ENCODE peak calls at places on chromosomes 12 and 14, in ten cellular contexts. One of them, this sample, is unnamed.

GRCh38 chr12:110677206-110677911 is 11.6 kb downstream of the HVCN1 start:
- DNase-seq in foreskin fibroblast: no peak
- DNase-seq in PC-3: no peak
- DNase-seq in endothelial cell: no peak
- DNase-seq in pancreas: no peak
- DNase-seq in cardiac muscle cell: no peak
- DNase-seq in prostate gland: no peak
- DNase-seq in K562: no peak
- DNase-seq in fibroblast of pulmonary artery: no peak
- DNase-seq in lower leg skin: no peak
- DNase-seq in this sample: peak

GRCh38 chr12:112904571-112904970 is 2.2 kb upstream of the OAS1 start:
- DNase-seq in PC-3: peak
- DNase-seq in cardiac muscle cell: no peak
- DNase-seq in fibroblast of pulmonary artery: peak
- DNase-seq in foreskin fibroblast: peak
- DNase-seq in endothelial cell: no peak
- DNase-seq in pancreas: no peak
- DNase-seq in lower leg skin: no peak
- DNase-seq in K562: no peak
- DNase-seq in prostate gland: no peak
- DNase-seq in this sample: no peak

GRCh38 chr12:108047130-108047550 is 81.9 kb upstream of the WSCD2 start:
- DNase-seq in fibroblast of pulmonary artery: peak
- DNase-seq in prostate gland: no peak
- DNase-seq in PC-3: no peak
- DNase-seq in lower leg skin: no peak
- DNase-seq in foreskin fibroblast: no peak
- DNase-seq in endothelial cell: no peak
- DNase-seq in pancreas: no peak
- DNase-seq in K562: no peak
- DNase-seq in cardiac muscle cell: no peak
- DNase-seq in this sample: no peak

GRCh38 chr14:38208825-38209562 is 1.3 kb downstream of the SSTR1 start:
- DNase-seq in prostate gland: no peak
- DNase-seq in cardiac muscle cell: peak
- DNase-seq in K562: no peak
- DNase-seq in fibroblast of pulmonary artery: peak
- DNase-seq in lower leg skin: no peak
- DNase-seq in pancreas: peak
- DNase-seq in foreskin fibroblast: peak
- DNase-seq in PC-3: no peak
- DNase-seq in endothelial cell: peak
- DNase-seq in this sample: no peak

GRCh38 chr14:102279688-102280348 is 25.1 kb downstream of the MOK start:
- DNase-seq in pancreas: peak
- DNase-seq in cardiac muscle cell: no peak
- DNase-seq in fibroblast of pulmonary artery: peak
- DNase-seq in prostate gland: no peak
- DNase-seq in lower leg skin: no peak
- DNase-seq in PC-3: peak
- DNase-seq in foreskin fibroblast: peak
- DNase-seq in endothelial cell: no peak
- DNase-seq in K562: no peak
- DNase-seq in this sample: no peak

GRCh38 chr12:53212931-53213330 is 5.9 kb upstream of the ITGB7 start:
- DNase-seq in pancreas: no peak
- DNase-seq in cardiac muscle cell: no peak
- DNase-seq in lower leg skin: no peak
- DNase-seq in K562: no peak
- DNase-seq in fibroblast of pulmonary artery: no peak
- DNase-seq in prostate gland: no peak
- DNase-seq in PC-3: no peak
- DNase-seq in foreskin fibroblast: no peak
- DNase-seq in endothelial cell: no peak
- DNase-seq in this sample: no peak

GRCh38 chr14:104386281-104386841 is 193.2 kb upstream of the C14orf180 start:
- DNase-seq in cardiac muscle cell: no peak
- DNase-seq in pancreas: no peak
- DNase-seq in K562: no peak
- DNase-seq in foreskin fibroblast: no peak
- DNase-seq in PC-3: no peak
- DNase-seq in endothelial cell: no peak
- DNase-seq in prostate gland: no peak
- DNase-seq in lower leg skin: no peak
- DNase-seq in fibroblast of pulmonary artery: no peak
- DNase-seq in this sample: no peak

GRCh38 chr12:115872919-115873357 is 404.6 kb downstream of the MED13L start:
- DNase-seq in K562: no peak
- DNase-seq in foreskin fibroblast: no peak
- DNase-seq in lower leg skin: peak
- DNase-seq in prostate gland: peak
- DNase-seq in fibroblast of pulmonary artery: no peak
- DNase-seq in PC-3: peak
- DNase-seq in pancreas: peak
- DNase-seq in endothelial cell: no peak
- DNase-seq in cardiac muscle cell: no peak
- DNase-seq in this sample: no peak

GRCh38 chr14:59127437-59127732 is 61.1 kb upstream of the DAAM1 start:
- DNase-seq in lower leg skin: no peak
- DNase-seq in PC-3: no peak
- DNase-seq in cardiac muscle cell: no peak
- DNase-seq in prostate gland: no peak
- DNase-seq in fibroblast of pulmonary artery: no peak
- DNase-seq in endothelial cell: no peak
- DNase-seq in pancreas: no peak
- DNase-seq in foreskin fibroblast: no peak
- DNase-seq in K562: no peak
- DNase-seq in this sample: no peak
- TF ChIP-seq CTCF in lower leg skin: no peak
- TF ChIP-seq CTCF in PC-3: no peak
- TF ChIP-seq CTCF in cardiac muscle cell: no peak
- TF ChIP-seq CTCF in prostate gland: no peak
- TF ChIP-seq CTCF in fibroblast of pulmonary artery: no peak
- TF ChIP-seq CTCF in endothelial cell: peak
- TF ChIP-seq CTCF in pancreas: no peak
- TF ChIP-seq CTCF in foreskin fibroblast: no peak
- TF ChIP-seq CTCF in K562: no peak
- TF ChIP-seq CTCF in this sample: no peak

GRCh38 chr14:23555533-23555881 is 564 bp upstream of the THTPA start:
- DNase-seq in foreskin fibroblast: no peak
- DNase-seq in fibroblast of pulmonary artery: no peak
- DNase-seq in cardiac muscle cell: no peak
- DNase-seq in PC-3: no peak
- DNase-seq in pancreas: no peak
- DNase-seq in lower leg skin: no peak
- DNase-seq in endothelial cell: no peak
- DNase-seq in K562: peak
- DNase-seq in prostate gland: no peak
- DNase-seq in this sample: no peak

GRCh38 chr14:23557946-23558345 is 1.9 kb downstream of the THTPA start:
- DNase-seq in PC-3: no peak
- DNase-seq in fibroblast of pulmonary artery: no peak
- DNase-seq in lower leg skin: no peak
- DNase-seq in pancreas: no peak
- DNase-seq in cardiac muscle cell: no peak
- DNase-seq in foreskin fibroblast: no peak
- DNase-seq in endothelial cell: no peak
- DNase-seq in prostate gland: no peak
- DNase-seq in K562: no peak
- DNase-seq in this sample: no peak

GRCh38 chr14:23556700-23557440 is 799 bp downstream of the THTPA start:
- DNase-seq in pancreas: no peak
- DNase-seq in K562: no peak
- DNase-seq in prostate gland: no peak
- DNase-seq in foreskin fibroblast: no peak
- DNase-seq in fibroblast of pulmonary artery: no peak
- DNase-seq in cardiac muscle cell: no peak
- DNase-seq in lower leg skin: no peak
- DNase-seq in PC-3: peak
- DNase-seq in endothelial cell: no peak
- DNase-seq in this sample: no peak

GRCh38 chr14:23557521-23557920 is 1.4 kb downstream of the THTPA start:
- DNase-seq in PC-3: no peak
- DNase-seq in K562: no peak
- DNase-seq in pancreas: no peak
- DNase-seq in fibroblast of pulmonary artery: no peak
- DNase-seq in cardiac muscle cell: no peak
- DNase-seq in lower leg skin: no peak
- DNase-seq in endothelial cell: no peak
- DNase-seq in foreskin fibroblast: no peak
- DNase-seq in prostate gland: no peak
- DNase-seq in this sample: no peak

DNA sequence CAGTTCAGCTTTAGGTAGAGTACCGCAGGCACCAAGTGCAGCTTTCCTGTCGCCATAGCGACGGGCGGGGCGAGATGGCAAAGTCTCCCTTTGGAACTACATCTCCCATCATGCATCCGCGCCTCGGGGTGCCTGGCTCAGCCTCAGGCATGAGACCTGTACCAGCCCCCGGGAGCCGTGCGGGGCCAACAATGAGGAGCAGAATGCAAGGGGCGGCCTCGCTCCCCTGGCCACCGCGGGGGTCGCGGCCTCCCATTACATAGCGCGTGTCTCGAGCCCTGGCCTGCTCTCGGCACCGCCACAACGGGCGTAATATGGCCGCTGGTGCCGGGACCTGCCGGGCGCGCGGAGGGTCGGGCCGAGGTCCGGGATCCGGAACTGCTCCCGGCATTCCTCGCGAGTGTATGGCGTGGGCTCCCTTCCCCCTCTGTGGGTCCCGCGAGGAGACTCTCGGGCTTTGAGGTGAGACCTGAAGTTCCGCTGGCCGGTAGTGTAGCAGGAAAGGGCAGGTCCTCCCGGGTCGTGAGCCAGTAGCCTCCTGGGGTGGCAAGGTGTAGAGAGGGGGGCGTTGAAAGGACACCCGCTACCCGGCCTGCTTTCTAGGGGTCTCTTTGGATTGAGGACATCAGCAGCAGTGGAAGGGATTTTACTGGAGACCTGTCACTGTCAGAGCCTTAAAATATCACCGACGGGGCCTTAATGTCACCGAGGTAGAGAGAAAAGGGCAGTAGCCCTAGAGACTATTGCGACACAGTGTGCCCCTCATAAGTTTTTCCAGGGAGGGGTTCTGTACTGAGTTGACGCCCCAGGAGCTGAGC is at the start of gene THTPA:
- DNase-seq in foreskin fibroblast: peak
- DNase-seq in endothelial cell: peak
- DNase-seq in K562: peak
- DNase-seq in fibroblast of pulmonary artery: peak
- DNase-seq in pancreas: peak
- DNase-seq in cardiac muscle cell: peak
- DNase-seq in prostate gland: peak
- DNase-seq in PC-3: peak
- DNase-seq in lower leg skin: peak
- DNase-seq in this sample: peak
- TF ChIP-seq CTCF in foreskin fibroblast: no peak
- TF ChIP-seq CTCF in endothelial cell: no peak
- TF ChIP-seq CTCF in K562: no peak
- TF ChIP-seq CTCF in fibroblast of pulmonary artery: no peak
- TF ChIP-seq CTCF in pancreas: no peak
- TF ChIP-seq CTCF in cardiac muscle cell: no peak
- TF ChIP-seq CTCF in prostate gland: peak
- TF ChIP-seq CTCF in PC-3: no peak
- TF ChIP-seq CTCF in lower leg skin: no peak
- TF ChIP-seq CTCF in this sample: no peak

DNA sequence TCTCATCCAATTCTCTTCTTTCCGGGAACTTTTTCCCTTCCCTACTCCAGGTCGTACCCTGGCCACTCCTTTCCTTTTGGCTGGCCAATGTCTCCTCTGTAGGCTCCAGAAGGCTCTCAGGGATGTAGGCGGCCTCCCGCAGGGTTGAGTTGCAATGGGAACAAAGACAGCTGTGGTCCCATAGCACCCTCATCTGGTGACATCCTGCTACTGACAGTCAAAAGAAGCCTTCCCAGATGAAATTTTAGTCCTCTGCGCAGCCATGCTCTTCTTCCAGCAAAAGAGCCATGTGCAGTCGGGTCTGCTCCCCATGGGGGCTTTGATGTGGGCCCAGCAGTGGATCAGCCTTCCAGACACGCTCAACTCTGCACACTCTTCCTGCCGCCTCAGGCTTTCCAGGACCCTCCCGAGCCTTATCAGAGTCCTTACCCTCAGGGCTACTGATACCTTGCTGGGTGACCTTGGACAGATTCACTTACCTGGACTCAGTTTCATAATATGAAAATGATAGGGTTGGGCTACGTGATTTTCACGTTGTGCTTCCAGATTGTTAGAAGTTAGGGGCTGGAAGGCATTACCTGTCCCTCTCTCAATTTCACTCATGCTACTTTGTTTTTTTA is 5.5 kb upstream of the CELA1 start:
- DNase-seq in cardiac muscle cell: peak
- DNase-seq in prostate gland: no peak
- DNase-seq in pancreas: peak
- DNase-seq in endothelial cell: peak
- DNase-seq in fibroblast of pulmonary artery: peak
- DNase-seq in PC-3: peak
- DNase-seq in foreskin fibroblast: peak
- DNase-seq in K562: peak
- DNase-seq in lower leg skin: no peak
- DNase-seq in this sample: no peak
- TF ChIP-seq CTCF in cardiac muscle cell: peak
- TF ChIP-seq CTCF in prostate gland: peak
- TF ChIP-seq CTCF in pancreas: peak
- TF ChIP-seq CTCF in endothelial cell: peak
- TF ChIP-seq CTCF in fibroblast of pulmonary artery: peak
- TF ChIP-seq CTCF in PC-3: peak
- TF ChIP-seq CTCF in foreskin fibroblast: peak
- TF ChIP-seq CTCF in K562: peak
- TF ChIP-seq CTCF in lower leg skin: no peak
- TF ChIP-seq CTCF in this sample: no peak

GRCh38 chr12:27006797-27007467 is 7.3 kb downstream of the TM7SF3 start:
- DNase-seq in PC-3: no peak
- DNase-seq in endothelial cell: no peak
- DNase-seq in lower leg skin: no peak
- DNase-seq in fibroblast of pulmonary artery: no peak
- DNase-seq in cardiac muscle cell: no peak
- DNase-seq in foreskin fibroblast: no peak
- DNase-seq in pancreas: no peak
- DNase-seq in prostate gland: no peak
- DNase-seq in K562: no peak
- DNase-seq in this sample: no peak

GRCh38 chr12:27012982-27013255 is 1.3 kb downstream of the TM7SF3 start:
- DNase-seq in cardiac muscle cell: no peak
- DNase-seq in endothelial cell: no peak
- DNase-seq in pancreas: no peak
- DNase-seq in lower leg skin: no peak
- DNase-seq in PC-3: no peak
- DNase-seq in K562: no peak
- DNase-seq in foreskin fibroblast: no peak
- DNase-seq in prostate gland: no peak
- DNase-seq in fibroblast of pulmonary artery: no peak
- DNase-seq in this sample: no peak

GRCh38 chr12:27012239-27012981 is 1.8 kb downstream of the TM7SF3 start:
- DNase-seq in endothelial cell: no peak
- DNase-seq in PC-3: no peak
- DNase-seq in pancreas: peak
- DNase-seq in lower leg skin: no peak
- DNase-seq in fibroblast of pulmonary artery: no peak
- DNase-seq in foreskin fibroblast: no peak
- DNase-seq in cardiac muscle cell: no peak
- DNase-seq in K562: no peak
- DNase-seq in prostate gland: peak
- DNase-seq in this sample: no peak

GRCh38 chr12:27008070-27008469 is 6.1 kb downstream of the TM7SF3 start:
- DNase-seq in PC-3: no peak
- DNase-seq in foreskin fibroblast: no peak
- DNase-seq in lower leg skin: no peak
- DNase-seq in pancreas: no peak
- DNase-seq in prostate gland: no peak
- DNase-seq in fibroblast of pulmonary artery: no peak
- DNase-seq in K562: no peak
- DNase-seq in cardiac muscle cell: no peak
- DNase-seq in endothelial cell: no peak
- DNase-seq in this sample: no peak

DNA sequence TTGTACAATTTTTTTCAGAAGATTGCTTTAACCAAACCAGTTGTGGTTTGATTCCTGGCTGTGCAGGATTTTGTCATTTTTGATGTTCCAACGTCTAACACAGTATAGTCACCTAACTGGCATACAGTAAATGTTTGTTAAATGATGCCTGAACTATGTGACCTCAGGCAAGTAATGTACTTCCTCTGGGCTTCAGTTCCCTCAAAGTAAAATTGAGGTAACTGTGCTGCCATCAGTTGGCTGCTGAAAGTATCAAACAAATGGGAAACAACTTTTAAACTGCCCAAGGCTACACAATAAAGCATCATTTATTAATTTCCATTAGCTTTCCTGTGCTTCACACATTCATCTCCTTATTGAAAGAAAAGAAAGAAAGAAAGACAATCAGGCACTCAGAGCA is 4.3 kb downstream of the TM7SF3 start:
- DNase-seq in cardiac muscle cell: no peak
- DNase-seq in pancreas: no peak
- DNase-seq in fibroblast of pulmonary artery: no peak
- DNase-seq in lower leg skin: no peak
- DNase-seq in K562: no peak
- DNase-seq in foreskin fibroblast: no peak
- DNase-seq in prostate gland: no peak
- DNase-seq in PC-3: peak
- DNase-seq in endothelial cell: no peak
- DNase-seq in this sample: no peak
- TF ChIP-seq CTCF in cardiac muscle cell: no peak
- TF ChIP-seq CTCF in pancreas: no peak
- TF ChIP-seq CTCF in fibroblast of pulmonary artery: no peak
- TF ChIP-seq CTCF in lower leg skin: no peak
- TF ChIP-seq CTCF in K562: no peak
- TF ChIP-seq CTCF in foreskin fibroblast: no peak
- TF ChIP-seq CTCF in prostate gland: no peak
- TF ChIP-seq CTCF in PC-3: peak
- TF ChIP-seq CTCF in endothelial cell: no peak
- TF ChIP-seq CTCF in this sample: no peak